ENCODE peak calls at places on chromosomes 6 and 20, in six cellular contexts. One of them, this sample, is unnamed.

GRCh38 chr6:3902786-3903648 is 53.8 kb downstream of the FAM50B start:
- DNase-seq in GM12878: no peak
- DNase-seq in A549: no peak
- DNase-seq in HepG2: no peak
- DNase-seq in endothelial cell of umbilical vein: no peak
- DNase-seq in K562: no peak
- DNase-seq in this sample: no peak

GRCh38 chr6:169079650-169080049 is 174.0 kb downstream of the THBS2 start:
- DNase-seq in endothelial cell of umbilical vein: no peak
- DNase-seq in GM12878: no peak
- DNase-seq in HepG2: no peak
- DNase-seq in A549: no peak
- DNase-seq in K562: no peak
- DNase-seq in this sample: no peak

GRCh38 chr20:44033344-44033743 is 118.7 kb downstream of the TOX2 start:
- DNase-seq in endothelial cell of umbilical vein: no peak
- DNase-seq in K562: no peak
- DNase-seq in HepG2: no peak
- DNase-seq in GM12878: no peak
- DNase-seq in A549: no peak
- DNase-seq in this sample: peak; percentile 33

GRCh38 chr20:44245977-44246376 is 1.1 kb upstream of the GDAP1L1 start:
- DNase-seq in K562: no peak
- DNase-seq in GM12878: no peak
- DNase-seq in endothelial cell of umbilical vein: no peak
- DNase-seq in A549: no peak
- DNase-seq in HepG2: no peak
- DNase-seq in this sample: no peak

GRCh38 chr6:136600818-136601217 is 50.6 kb upstream of the MAP7 start:
- DNase-seq in GM12878: no peak
- DNase-seq in A549: no peak
- DNase-seq in HepG2: no peak
- DNase-seq in endothelial cell of umbilical vein: peak; percentile 83
- DNase-seq in K562: no peak
- DNase-seq in this sample: no peak

GRCh38 chr20:44159711-44160110 is 27.3 kb downstream of the JPH2 start:
- DNase-seq in A549: no peak
- DNase-seq in endothelial cell of umbilical vein: no peak
- DNase-seq in HepG2: no peak
- DNase-seq in GM12878: no peak
- DNase-seq in K562: no peak
- DNase-seq in this sample: no peak

GRCh38 chr6:142223938-142224337 is 76.9 kb downstream of the VTA1 start:
- DNase-seq in endothelial cell of umbilical vein: no peak
- DNase-seq in K562: no peak
- DNase-seq in A549: no peak
- DNase-seq in GM12878: no peak
- DNase-seq in HepG2: no peak
- DNase-seq in this sample: no peak

GRCh38 chr6:145561095-145561820 is 174.1 kb downstream of the EPM2A start:
- DNase-seq in GM12878: no peak
- DNase-seq in K562: no peak
- DNase-seq in HepG2: no peak
- DNase-seq in endothelial cell of umbilical vein: no peak
- DNase-seq in A549: no peak
- DNase-seq in this sample: no peak

GRCh38 chr20:20489623-20490341 is 121.9 kb downstream of the INSM1 start:
- DNase-seq in GM12878: no peak
- DNase-seq in HepG2: no peak
- DNase-seq in endothelial cell of umbilical vein: no peak
- DNase-seq in K562: no peak
- DNase-seq in A549: no peak
- DNase-seq in this sample: no peak

GRCh38 chr6:150025201-150025917 is at the start of gene RAET1L:
- DNase-seq in K562: no peak
- DNase-seq in endothelial cell of umbilical vein: peak; percentile 35
- DNase-seq in A549: peak; percentile 50
- DNase-seq in GM12878: no peak
- DNase-seq in HepG2: no peak
- DNase-seq in this sample: no peak

GRCh38 chr20:58709013-58709702 is 16.6 kb downstream of the NPEPL1 start:
- DNase-seq in endothelial cell of umbilical vein: no peak
- DNase-seq in K562: no peak
- DNase-seq in A549: no peak
- DNase-seq in GM12878: no peak
- DNase-seq in HepG2: no peak
- DNase-seq in this sample: peak; percentile 0
- TF ChIP-seq MAX in endothelial cell of umbilical vein: no peak
- TF ChIP-seq MAX in K562: no peak
- TF ChIP-seq MAX in A549: no peak
- TF ChIP-seq MAX in GM12878: no peak
- TF ChIP-seq MAX in HepG2: no peak
- TF ChIP-seq MAX in this sample: no peak

GRCh38 chr6:137705166-137706064 is 161.6 kb upstream of the TNFAIP3 start:
- DNase-seq in GM12878: no peak
- DNase-seq in HepG2: peak; percentile 71
- DNase-seq in endothelial cell of umbilical vein: peak; percentile 70
- DNase-seq in K562: peak; percentile 77
- DNase-seq in A549: no peak
- DNase-seq in this sample: peak; percentile 81
- TF ChIP-seq POLR2A in GM12878: no peak
- TF ChIP-seq POLR2A in HepG2: no peak
- TF ChIP-seq POLR2A in endothelial cell of umbilical vein: no peak
- TF ChIP-seq POLR2A in K562: no peak
- TF ChIP-seq POLR2A in A549: no peak
- TF ChIP-seq POLR2A in this sample: no peak

DNA sequence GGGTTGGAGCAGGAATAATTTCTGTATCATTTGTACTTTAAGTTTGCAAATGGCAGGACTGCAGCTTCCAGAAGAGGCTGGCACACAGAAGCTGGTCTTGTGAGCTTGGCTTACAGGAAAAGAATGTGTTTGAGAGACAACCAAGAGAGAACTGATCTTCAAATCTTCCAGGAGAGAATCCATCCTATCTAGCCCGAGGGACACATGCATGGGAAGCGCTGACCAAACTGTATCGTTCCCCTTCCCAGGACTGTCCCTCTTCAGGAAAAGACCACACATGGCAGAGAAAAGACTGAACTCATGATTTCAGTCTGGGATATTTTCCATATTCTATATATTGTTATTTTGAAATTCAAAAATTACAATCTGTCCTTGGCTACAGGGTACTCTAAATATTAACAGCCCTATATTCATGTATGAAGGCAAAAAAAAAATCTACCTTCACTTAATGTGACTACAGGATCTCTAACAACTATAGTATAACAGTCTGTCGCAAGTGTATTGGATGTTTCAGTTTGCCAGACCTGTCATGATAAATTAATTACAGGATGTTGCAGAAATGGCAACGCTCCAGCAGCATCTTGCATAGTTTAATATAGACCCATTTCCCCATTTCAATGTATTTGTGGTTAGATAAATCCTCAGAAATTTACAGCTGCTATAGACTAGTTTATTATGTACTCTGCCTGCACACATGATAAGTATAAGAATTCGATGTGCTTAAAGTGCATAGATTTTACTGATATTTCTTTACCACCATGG is 99.4 kb downstream of the MYB start:
- DNase-seq in HepG2: no peak
- DNase-seq in GM12878: no peak
- DNase-seq in A549: no peak
- DNase-seq in K562: peak; percentile 33
- DNase-seq in endothelial cell of umbilical vein: peak; percentile 53
- DNase-seq in this sample: peak; percentile 96
- TF ChIP-seq MYC in HepG2: no peak
- TF ChIP-seq MYC in GM12878: no peak
- TF ChIP-seq MYC in A549: no peak
- TF ChIP-seq MYC in K562: no peak
- TF ChIP-seq MYC in endothelial cell of umbilical vein: no peak
- TF ChIP-seq MYC in this sample: no peak

DNA sequence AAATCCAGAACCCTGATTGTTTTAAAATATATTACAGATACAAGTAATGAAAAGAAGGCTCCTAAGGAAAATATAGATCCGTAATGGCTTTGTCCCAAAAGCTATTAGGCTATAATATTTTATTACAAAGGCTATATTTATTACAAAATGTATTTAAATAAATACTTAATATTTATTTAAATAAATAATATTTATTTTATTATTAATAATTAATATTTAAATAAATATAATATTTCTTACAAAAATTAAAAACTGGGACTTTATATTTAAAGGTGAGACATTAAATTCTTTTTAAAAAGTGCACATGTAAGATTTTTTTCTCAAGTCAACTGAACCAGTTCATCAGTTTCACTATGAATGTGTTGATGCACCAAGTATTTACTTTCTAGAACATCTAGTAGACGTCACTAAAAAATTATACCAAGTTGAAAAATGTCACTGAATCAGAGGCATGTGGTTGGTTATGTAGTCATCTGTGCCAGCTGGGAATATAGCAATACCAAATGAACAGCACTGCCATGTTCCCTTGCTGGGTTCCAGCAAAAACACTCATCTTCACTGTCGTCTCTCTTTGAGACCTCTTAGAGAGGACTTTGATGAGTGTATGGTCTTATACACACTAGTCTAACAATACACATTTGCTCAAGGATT is 278.9 kb downstream of the ESR1 start:
- DNase-seq in A549: no peak
- DNase-seq in K562: no peak
- DNase-seq in GM12878: no peak
- DNase-seq in HepG2: no peak
- DNase-seq in endothelial cell of umbilical vein: no peak
- DNase-seq in this sample: no peak
- TF ChIP-seq MAX in A549: no peak
- TF ChIP-seq MAX in K562: no peak
- TF ChIP-seq MAX in GM12878: no peak
- TF ChIP-seq MAX in HepG2: no peak
- TF ChIP-seq MAX in endothelial cell of umbilical vein: no peak
- TF ChIP-seq MAX in this sample: no peak

GRCh38 chr20:31608256-31608980 is 3.3 kb downstream of the ID1 start:
- DNase-seq in endothelial cell of umbilical vein: peak; percentile 81
- DNase-seq in K562: peak; percentile 77
- DNase-seq in A549: peak; percentile 95
- DNase-seq in HepG2: peak; percentile 100
- DNase-seq in GM12878: no peak
- DNase-seq in this sample: peak; percentile 65
- TF ChIP-seq POLR2A in endothelial cell of umbilical vein: no peak
- TF ChIP-seq POLR2A in K562: no peak
- TF ChIP-seq POLR2A in A549: peak; percentile 55
- TF ChIP-seq POLR2A in HepG2: no peak
- TF ChIP-seq POLR2A in GM12878: no peak
- TF ChIP-seq POLR2A in this sample: no peak